ENCODE peak calls at places on chromosomes 3 and 15, in four cellular contexts. N is cerebellar cortex, L is B cell, Q is occipital lobe. O is an unnamed sample.
A peak's percentile ranks its signal among the peaks of the same experiment; 100 is the strongest.

GRCh38 chr15:78075490-78076230 is 1.9 kb downstream of the TBC1D2B start:
- DNase-seq in N (peak; percentile 70), L (no peak), Q (no peak), O (peak; percentile 32)

GRCh38 chr15:67017318-67017717 is 48.1 kb upstream of the SMAD3 start:
- DNase-seq in N (no peak), L (no peak), Q (no peak), O (no peak)

GRCh38 chr3:195133462-195133861 is 137.5 kb downstream of the XXYLT1 start:
- DNase-seq in N (no peak), L (no peak), Q (peak; percentile 31), O (no peak)

GRCh38 chr3:114841515-114841914 is 305.6 kb downstream of the ZBTB20 start:
- DNase-seq in N (no peak), L (no peak), Q (no peak), O (no peak)

GRCh38 chr15:49678655-49679054 is 57.8 kb downstream of the DTWD1 start:
- DNase-seq in N (no peak), L (no peak), Q (no peak), O (no peak)

GRCh38 chr15:70200511-70200991 is 102.8 kb upstream of the TLE3 start:
- DNase-seq in N (peak; percentile 24), L (no peak), Q (no peak), O (no peak)

GRCh38 chr3:138079901-138080300 is 35.5 kb downstream of the DZIP1L start:
- DNase-seq in N (no peak), L (no peak), Q (no peak), O (no peak)

GRCh38 chr3:138049157-138049919 is 39.4 kb downstream of the CLDN18 start:
- DNase-seq in N (no peak), L (no peak), Q (no peak), O (no peak)

GRCh38 chr3:46671541-46672348 is 21.7 kb downstream of the ALS2CL start:
- DNase-seq in N (no peak), L (no peak), Q (no peak), O (no peak)

O was measured in nucleus accumbens.